ENCODE peak calls at places on chromosomes 6 and 20, in four cellular contexts. E is astrocyte of the spinal cord, W is GM23248, J is PC-3. D is an unnamed sample.

GRCh38 chr6:52304917-52305316 is 20.4 kb upstream of the MCM3 start:
- DNase-seq in E (peak), W (peak), J (no peak), D (no peak)

GRCh38 chr6:143136647-143137046 is 76.0 kb downstream of the AIG1 start:
- DNase-seq in E (no peak), W (no peak), J (no peak), D (no peak)

GRCh38 chr20:45316150-45317080 is 8.3 kb upstream of the MATN4 start:
- DNase-seq in E (no peak), W (no peak), J (no peak), D (no peak)

GRCh38 chr6:80366721-80367120 is 260.2 kb downstream of the BCKDHB start:
- DNase-seq in E (peak), W (no peak), J (no peak), D (peak)

GRCh38 chr6:156713548-156713947 is 63.6 kb upstream of the ARID1B start:
- DNase-seq in E (no peak), W (no peak), J (no peak), D (no peak)

GRCh38 chr6:87922947-87923330 is 124.7 kb upstream of the SPACA1 start:
- DNase-seq in E (no peak), W (no peak), J (no peak), D (no peak)

GRCh38 chr6:108589244-108589730 is 28.6 kb downstream of the FOXO3 start:
- DNase-seq in E (peak), W (peak), J (peak), D (peak)

GRCh38 chr6:25118038-25118437 is 161.1 kb upstream of the CARMIL1 start:
- DNase-seq in E (no peak), W (no peak), J (no peak), D (no peak)

GRCh38 chr6:24520929-24521546 is 26.3 kb downstream of the ALDH5A1 start:
- DNase-seq in E (peak), W (peak), J (peak), D (peak)

GRCh38 chr20:44271915-44272663 is 25.0 kb downstream of the GDAP1L1 start:
- DNase-seq in E (no peak), W (no peak), J (no peak), D (no peak)

GRCh38 chr20:37901667-37902503 is 1.0 kb upstream of the VSTM2L start:
- DNase-seq in E (peak), W (peak), J (peak), D (peak)

GRCh38 chr20:10565922-10566897 is 107.6 kb downstream of the JAG1 start:
- DNase-seq in E (no peak), W (no peak), J (peak), D (peak)

GRCh38 chr6:44508646-44509045 is 121.1 kb downstream of the CDC5L start:
- DNase-seq in E (peak), W (peak), J (peak), D (no peak)

GRCh38 chr6:70370496-70370895 is 42.8 kb upstream of the FAM135A start:
- DNase-seq in E (no peak), W (no peak), J (no peak), D (no peak)

GRCh38 chr20:39974966-39975501 is 714.0 kb downstream of the MAFB start:
- DNase-seq in E (no peak), W (no peak), J (no peak), D (no peak)

GRCh38 chr6:130557481-130558112 is 191.8 kb downstream of the TMEM200A start:
- DNase-seq in E (no peak), W (no peak), J (no peak), D (no peak)

GRCh38 chr6:44255848-44256247 is 1.5 kb downstream of the SLC35B2 start:
- DNase-seq in E (no peak), W (no peak), J (no peak), D (no peak)

GRCh38 chr6:88008821-88009220 is 38.8 kb upstream of the SPACA1 start:
- DNase-seq in E (peak), W (peak), J (peak), D (peak)

GRCh38 chr6:116492331-116493067 is 18.9 kb upstream of the CALHM5 start:
- DNase-seq in E (peak), W (no peak), J (no peak), D (peak)

GRCh38 chr20:54649511-54649962 is 174.1 kb downstream of the DOK5 start:
- DNase-seq in E (peak), W (peak), J (peak), D (peak)

GRCh38 chr6:137112067-137112355 is 61.4 kb downstream of the IL22RA2 start:
- DNase-seq in E (peak), W (peak), J (peak), D (peak)

GRCh38 chr6:11766589-11767450 is 11.8 kb downstream of the ADTRP start:
- DNase-seq in E (peak), W (peak), J (peak), D (peak)

GRCh38 chr20:51631953-51632352 is 89.4 kb upstream of the NFATC2 start:
- DNase-seq in E (no peak), W (no peak), J (no peak), D (no peak)

GRCh38 chr6:167588181-167588919 is 238.4 kb upstream of the AFDN start:
- DNase-seq in E (peak), W (no peak), J (no peak), D (no peak)

GRCh38 chr20:26205350-26205749 is 508.7 kb upstream of the ZNF337 start:
- DNase-seq in E (no peak), W (no peak), J (no peak), D (no peak)

GRCh38 chr6:152959333-152959732 is 23.5 kb downstream of the FBXO5 start:
- DNase-seq in E (no peak), W (no peak), J (no peak), D (no peak)

GRCh38 chr6:146857960-146858308 is 259.2 kb downstream of the ADGB start:
- DNase-seq in E (no peak), W (no peak), J (no peak), D (no peak)

DNA sequence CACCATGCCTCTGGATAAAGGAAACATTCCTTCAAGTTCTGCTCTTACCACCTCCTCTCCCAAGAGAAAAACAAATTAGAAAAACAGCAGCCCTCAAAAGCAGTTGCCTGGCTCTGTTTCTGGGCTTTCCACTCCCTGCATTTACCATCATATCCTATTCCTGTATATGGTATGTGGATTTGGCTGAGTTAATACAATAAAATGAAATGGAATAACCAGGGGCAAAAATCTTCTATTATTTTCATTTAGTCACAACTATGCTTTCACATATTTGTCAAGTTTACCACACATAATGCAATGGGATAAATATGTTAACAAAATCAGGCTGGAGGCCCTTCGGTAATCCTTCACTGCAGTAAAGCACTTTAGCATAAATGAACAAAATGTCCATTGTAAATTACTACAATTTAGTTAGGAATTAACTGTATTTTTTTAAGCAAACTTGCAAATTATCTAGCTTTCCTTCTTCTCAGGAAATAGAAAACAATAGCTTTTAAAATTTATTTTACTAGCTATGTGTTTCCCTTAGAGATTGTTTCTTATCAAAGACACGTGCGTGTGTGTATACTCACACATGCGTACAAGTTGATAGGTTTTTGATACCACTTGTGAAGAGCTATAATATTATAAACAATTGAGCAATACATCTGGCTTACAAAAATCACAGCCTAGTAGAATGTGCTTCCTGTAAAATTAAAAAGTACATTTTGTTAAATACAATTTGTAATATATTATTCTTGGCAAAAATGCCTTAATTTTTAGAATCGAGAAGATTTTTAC is 34.1 kb downstream of the COL12A1 start:
- DNase-seq in E (no peak), W (peak), J (no peak), D (no peak)
- H3K4me3 ChIP-seq in E (no peak), W (no peak), J (no peak), D (no peak)

DNA sequence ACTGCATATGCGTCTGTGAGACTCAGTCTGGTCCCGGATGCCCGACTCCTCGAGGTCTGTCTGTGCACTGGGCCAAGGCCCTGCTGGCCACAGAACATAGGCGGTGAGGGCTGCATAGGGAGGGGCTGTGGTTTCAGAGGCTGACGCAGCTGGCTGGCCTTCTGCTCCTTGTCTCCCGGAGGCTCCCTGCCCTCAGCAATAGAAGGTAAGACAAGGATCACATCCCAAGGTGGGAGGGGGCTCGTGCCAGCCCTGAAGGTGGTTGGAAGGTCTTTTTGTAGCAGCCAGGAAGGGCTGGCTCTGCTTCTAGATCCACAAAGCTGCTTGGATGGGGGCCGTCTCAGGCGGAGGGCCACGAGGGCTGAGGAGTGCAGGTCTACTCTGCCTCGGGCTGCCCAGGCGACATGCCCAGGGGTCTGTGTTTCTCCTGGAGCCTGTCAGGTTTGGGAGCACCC is 239.8 kb upstream of the SULF2 start:
- DNase-seq in E (peak), W (peak), J (peak), D (peak)
- H3K4me3 ChIP-seq in E (no peak), W (peak), J (no peak), D (no peak)

DNA sequence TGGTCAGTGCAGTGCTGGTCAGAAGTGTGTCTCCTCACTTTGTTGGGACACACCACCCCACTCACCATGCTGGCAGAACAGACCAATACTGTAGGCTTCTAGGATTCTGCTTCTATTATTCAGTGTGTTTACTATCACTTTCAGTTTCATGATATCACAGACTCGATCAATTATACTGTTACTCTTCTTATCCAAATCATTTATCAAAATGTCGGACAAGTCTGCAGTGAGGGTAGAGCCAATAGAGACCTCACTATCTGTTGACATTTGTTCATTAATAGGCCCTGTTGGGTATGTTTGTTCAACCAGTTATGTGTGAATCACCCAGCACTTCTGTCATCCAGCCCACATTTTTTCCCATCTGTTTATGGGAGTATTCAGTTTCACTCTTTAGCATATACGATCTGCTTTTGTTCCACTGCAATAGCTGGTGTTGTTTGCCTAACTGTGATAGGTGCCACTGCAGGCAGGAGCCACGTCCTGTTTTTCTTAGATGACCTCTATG is 140.1 kb downstream of the NRN1 start:
- DNase-seq in E (peak), W (peak), J (peak), D (peak)
- H3K4me3 ChIP-seq in E (no peak), W (peak), J (peak), D (no peak)

GRCh38 chr6:133243723-133244122 is 2.6 kb downstream of the EYA4 start:
- DNase-seq in E (peak), W (no peak), J (no peak), D (no peak)
- H3K4me3 ChIP-seq in E (no peak), W (no peak), J (peak), D (no peak)

GRCh38 chr6:71465096-71465495 is 176.5 kb downstream of the OGFRL1 start:
- DNase-seq in E (no peak), W (no peak), J (no peak), D (no peak)

GRCh38 chr6:71468038-71468437 is 179.4 kb downstream of the OGFRL1 start:
- DNase-seq in E (no peak), W (no peak), J (no peak), D (no peak)

GRCh38 chr6:71471718-71472117 is 183.1 kb downstream of the OGFRL1 start:
- DNase-seq in E (no peak), W (no peak), J (no peak), D (no peak)

GRCh38 chr6:71466362-71466761 is 177.8 kb downstream of the OGFRL1 start:
- DNase-seq in E (no peak), W (no peak), J (no peak), D (no peak)

GRCh38 chr6:71468841-71469750 is 180.5 kb downstream of the OGFRL1 start:
- DNase-seq in E (peak), W (peak), J (peak), D (peak)
- H3K4me3 ChIP-seq in E (peak), W (peak), J (no peak), D (peak)

GRCh38 chr6:159953091-159953581 is 15.7 kb upstream of the IGF2R start:
- DNase-seq in E (peak), W (peak), J (no peak), D (peak)

GRCh38 chr6:159952289-159953005 is 16.4 kb upstream of the IGF2R start:
- DNase-seq in E (no peak), W (no peak), J (no peak), D (no peak)

GRCh38 chr6:159948199-159948598 is 20.7 kb upstream of the IGF2R start:
- DNase-seq in E (no peak), W (no peak), J (no peak), D (no peak)

GRCh38 chr6:159955945-159956361 is 12.9 kb upstream of the IGF2R start:
- DNase-seq in E (no peak), W (no peak), J (no peak), D (no peak)

GRCh38 chr6:159951772-159952171 is 17.1 kb upstream of the IGF2R start:
- DNase-seq in E (no peak), W (no peak), J (no peak), D (peak)
- H3K4me3 ChIP-seq in E (no peak), W (no peak), J (no peak), D (no peak)

GRCh38 chr6:98834060-98835031 is at the start of gene POU3F2:
- DNase-seq in E (peak), W (peak), J (peak), D (peak)

GRCh38 chr6:98831057-98832031 is 3.0 kb upstream of the POU3F2 start:
- DNase-seq in E (no peak), W (no peak), J (no peak), D (no peak)

GRCh38 chr6:98835149-98836024 is 1.0 kb downstream of the POU3F2 start:
- DNase-seq in E (no peak), W (no peak), J (no peak), D (no peak)

GRCh38 chr6:98833101-98834059 is 994 bp upstream of the POU3F2 start:
- DNase-seq in E (peak), W (peak), J (peak), D (peak)

GRCh38 chr6:98832282-98833100 is 1.9 kb upstream of the POU3F2 start:
- DNase-seq in E (peak), W (peak), J (peak), D (peak)
- H3K4me3 ChIP-seq in E (peak), W (peak), J (peak), D (peak)

DNA sequence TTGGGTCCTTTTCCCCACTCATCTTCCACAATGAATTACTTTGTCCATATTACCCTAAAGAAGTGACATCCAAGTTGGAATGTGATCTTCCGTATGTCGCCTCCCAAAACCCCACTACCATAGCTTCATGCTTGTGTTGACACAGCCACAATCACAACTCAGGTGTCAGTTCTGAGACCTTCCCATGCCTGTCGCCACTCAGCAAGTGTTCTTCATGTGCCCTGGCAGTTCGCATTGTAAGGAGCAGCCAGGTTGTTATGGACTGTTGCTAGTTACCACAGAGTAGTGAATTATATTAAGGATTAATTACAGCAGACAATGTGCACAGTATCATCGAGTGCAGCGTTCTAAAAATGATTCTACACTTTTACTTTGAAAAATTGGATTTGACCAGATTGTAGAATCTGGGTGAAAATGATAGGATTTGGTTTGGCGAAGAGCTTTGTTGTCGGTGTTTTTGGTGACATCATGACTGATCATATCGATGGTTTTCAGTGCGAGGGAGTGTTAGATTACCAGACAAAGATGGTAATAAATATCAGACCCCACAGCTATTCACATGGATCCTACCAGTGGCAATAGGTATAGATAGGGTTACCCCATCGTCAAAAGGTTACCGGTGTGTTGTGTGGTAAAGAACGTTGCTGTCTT is 1.7 kb downstream of the PCMTD2 start:
- DNase-seq in E (no peak), W (no peak), J (no peak), D (no peak)
- H3K4me3 ChIP-seq in E (no peak), W (peak), J (peak), D (no peak)

GRCh38 chr6:131762984-131763383 is 44.8 kb upstream of the ENPP1 start:
- DNase-seq in E (no peak), W (peak), J (no peak), D (no peak)

GRCh38 chr6:131763749-131764148 is 44.1 kb upstream of the ENPP1 start:
- DNase-seq in E (no peak), W (no peak), J (no peak), D (no peak)

GRCh38 chr6:131765081-131765852 is 42.6 kb upstream of the ENPP1 start:
- DNase-seq in E (peak), W (peak), J (no peak), D (peak)

GRCh38 chr6:131765853-131766135 is 42.0 kb upstream of the ENPP1 start:
- DNase-seq in E (no peak), W (peak), J (no peak), D (no peak)

GRCh38 chr6:131764350-131764749 is 43.5 kb upstream of the ENPP1 start:
- DNase-seq in E (no peak), W (peak), J (no peak), D (peak)
- H3K4me3 ChIP-seq in E (no peak), W (no peak), J (no peak), D (no peak)